ENCODE peak calls at places on chromosomes 16 and 17, in six cellular contexts. One of them, this sample, is unnamed.

GRCh38 chr16:10669791-10670190 is 24.9 kb downstream of the TEKT5 start:
- DNase-seq in aorta: no peak
- DNase-seq in ovary: no peak
- DNase-seq in mammary epithelial cell: no peak
- DNase-seq in effector memory CD4-positive, alpha-beta T cell: no peak
- DNase-seq in IMR-90: no peak
- DNase-seq in this sample: no peak

GRCh38 chr17:45235071-45236001 is 13.7 kb downstream of the FMNL1 start:
- DNase-seq in mammary epithelial cell: peak; percentile 41
- DNase-seq in IMR-90: peak; percentile 77
- DNase-seq in ovary: peak; percentile 61
- DNase-seq in aorta: peak; percentile 85
- DNase-seq in effector memory CD4-positive, alpha-beta T cell: peak; percentile 69
- DNase-seq in this sample: peak; percentile 68

GRCh38 chr16:66476328-66477027 is 49.4 kb downstream of the BEAN1 start:
- DNase-seq in IMR-90: no peak
- DNase-seq in effector memory CD4-positive, alpha-beta T cell: peak; percentile 20
- DNase-seq in mammary epithelial cell: no peak
- DNase-seq in aorta: no peak
- DNase-seq in ovary: no peak
- DNase-seq in this sample: peak; percentile 31

GRCh38 chr17:19897901-19898300 is 30.2 kb upstream of the ULK2 start:
- DNase-seq in effector memory CD4-positive, alpha-beta T cell: no peak
- DNase-seq in IMR-90: peak; percentile 90
- DNase-seq in mammary epithelial cell: peak; percentile 61
- DNase-seq in aorta: no peak
- DNase-seq in ovary: no peak
- DNase-seq in this sample: no peak

GRCh38 chr17:19686400-19687090 is 29.8 kb downstream of the SLC47A2 start:
- DNase-seq in ovary: no peak
- DNase-seq in mammary epithelial cell: no peak
- DNase-seq in aorta: no peak
- DNase-seq in IMR-90: no peak
- DNase-seq in effector memory CD4-positive, alpha-beta T cell: no peak
- DNase-seq in this sample: no peak

GRCh38 chr16:2591476-2592240 is 53.8 kb downstream of the PDPK1 start:
- DNase-seq in mammary epithelial cell: no peak
- DNase-seq in aorta: peak; percentile 30
- DNase-seq in IMR-90: no peak
- DNase-seq in ovary: no peak
- DNase-seq in effector memory CD4-positive, alpha-beta T cell: no peak
- DNase-seq in this sample: no peak

GRCh38 chr17:67608691-67609090 is 109.0 kb upstream of the NOL11 start:
- DNase-seq in mammary epithelial cell: peak; percentile 94
- DNase-seq in IMR-90: peak; percentile 91
- DNase-seq in effector memory CD4-positive, alpha-beta T cell: no peak
- DNase-seq in ovary: no peak
- DNase-seq in aorta: no peak
- DNase-seq in this sample: no peak

GRCh38 chr17:57035971-57036481 is 49.0 kb upstream of the AKAP1 start:
- DNase-seq in aorta: no peak
- DNase-seq in IMR-90: no peak
- DNase-seq in mammary epithelial cell: peak; percentile 12
- DNase-seq in ovary: no peak
- DNase-seq in effector memory CD4-positive, alpha-beta T cell: no peak
- DNase-seq in this sample: peak; percentile 98

DNA sequence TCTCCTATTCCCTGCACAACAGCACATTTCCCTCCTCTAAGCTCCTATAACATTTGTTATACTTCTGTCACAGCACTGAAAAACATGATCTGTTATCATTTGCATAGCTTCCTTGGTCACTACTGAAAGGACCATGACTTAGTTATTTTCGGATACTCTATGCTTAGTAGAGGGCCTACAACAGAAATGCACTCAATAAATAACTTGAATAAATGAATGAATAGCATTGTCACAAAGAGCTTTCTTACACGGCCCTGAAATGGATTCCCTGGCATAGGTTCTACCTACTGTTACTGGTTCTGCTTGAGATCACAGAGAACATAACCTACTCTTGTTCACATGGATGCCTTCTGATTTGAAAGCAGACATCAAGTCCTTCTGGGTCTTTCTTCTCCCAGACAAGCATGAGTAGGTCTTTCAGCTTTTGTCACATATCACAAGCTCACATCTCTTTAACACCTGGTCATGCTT is 41.6 kb downstream of the MYO1D start:
- DNase-seq in ovary: no peak
- DNase-seq in IMR-90: no peak
- DNase-seq in effector memory CD4-positive, alpha-beta T cell: no peak
- DNase-seq in mammary epithelial cell: no peak
- DNase-seq in aorta: no peak
- DNase-seq in this sample: no peak
- H3K27ac ChIP-seq in ovary: no peak overlapping the region
- H3K27ac ChIP-seq in IMR-90: no peak overlapping the region
- H3K27ac ChIP-seq in effector memory CD4-positive, alpha-beta T cell: no peak overlapping the region
- H3K27ac ChIP-seq in mammary epithelial cell: no peak overlapping the region
- H3K27ac ChIP-seq in aorta: no peak overlapping the region
- H3K27ac ChIP-seq in this sample: no peak overlapping the region

GRCh38 chr16:50440531-50440930 is 71.7 kb upstream of the BRD7 start:
- DNase-seq in aorta: no peak
- DNase-seq in mammary epithelial cell: no peak
- DNase-seq in effector memory CD4-positive, alpha-beta T cell: no peak
- DNase-seq in ovary: no peak
- DNase-seq in IMR-90: no peak
- DNase-seq in this sample: no peak

GRCh38 chr16:50430076-50430475 is 61.3 kb upstream of the BRD7 start:
- DNase-seq in mammary epithelial cell: no peak
- DNase-seq in IMR-90: no peak
- DNase-seq in aorta: no peak
- DNase-seq in effector memory CD4-positive, alpha-beta T cell: no peak
- DNase-seq in ovary: no peak
- DNase-seq in this sample: no peak

GRCh38 chr16:50436271-50436670 is 67.5 kb upstream of the BRD7 start:
- DNase-seq in IMR-90: no peak
- DNase-seq in aorta: no peak
- DNase-seq in effector memory CD4-positive, alpha-beta T cell: no peak
- DNase-seq in ovary: no peak
- DNase-seq in mammary epithelial cell: no peak
- DNase-seq in this sample: no peak

GRCh38 chr16:50438041-50438437 is 69.3 kb upstream of the BRD7 start:
- DNase-seq in IMR-90: no peak
- DNase-seq in aorta: no peak
- DNase-seq in effector memory CD4-positive, alpha-beta T cell: no peak
- DNase-seq in ovary: no peak
- DNase-seq in mammary epithelial cell: no peak
- DNase-seq in this sample: no peak

DNA sequence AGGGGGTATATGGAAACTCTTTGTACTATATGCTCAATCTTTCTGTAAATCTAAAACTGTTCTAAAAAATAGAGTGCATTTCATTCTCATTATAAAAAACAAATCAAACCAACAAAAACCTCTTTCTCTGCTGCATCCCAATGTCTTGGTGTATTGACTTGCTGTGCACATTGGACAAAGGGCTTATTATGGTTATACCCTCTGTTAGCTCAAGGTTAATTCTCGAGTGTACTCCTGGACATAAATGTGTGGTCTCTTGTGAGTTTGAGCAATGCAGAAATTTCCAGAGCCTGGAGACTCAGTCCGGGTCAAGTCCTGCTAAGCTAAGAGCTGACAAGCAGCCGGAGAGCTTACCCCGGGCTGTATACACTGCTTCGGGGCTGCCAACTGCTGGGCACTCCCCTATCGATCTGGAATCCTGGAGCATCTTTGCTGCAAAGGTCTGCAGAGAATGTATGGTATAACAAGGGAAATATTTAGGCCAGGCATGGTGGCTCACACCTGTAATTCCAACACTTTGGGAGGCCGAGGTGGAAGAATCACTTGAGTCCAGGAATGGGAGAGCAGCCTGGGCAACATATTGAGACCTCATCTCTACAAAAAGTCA is 66.2 kb upstream of the BRD7 start:
- DNase-seq in mammary epithelial cell: no peak
- DNase-seq in ovary: no peak
- DNase-seq in effector memory CD4-positive, alpha-beta T cell: no peak
- DNase-seq in aorta: no peak
- DNase-seq in IMR-90: no peak
- DNase-seq in this sample: no peak
- H3K27me3 ChIP-seq in mammary epithelial cell: no peaks in the 10 kb centered on the region
- H3K27me3 ChIP-seq in ovary: no peaks in the 10 kb centered on the region
- H3K27me3 ChIP-seq in effector memory CD4-positive, alpha-beta T cell: peaks cover 2% of the 10 kb centered on the region
- H3K27me3 ChIP-seq in aorta: no peaks in the 10 kb centered on the region
- H3K27me3 ChIP-seq in IMR-90: no peaks in the 10 kb centered on the region
- H3K27me3 ChIP-seq in this sample: no peaks in the 10 kb centered on the region

GRCh38 chr17:48565024-48565558 is 13.1 kb downstream of the HOXB4 start:
- DNase-seq in effector memory CD4-positive, alpha-beta T cell: no peak
- DNase-seq in IMR-90: no peak
- DNase-seq in aorta: no peak
- DNase-seq in ovary: no peak
- DNase-seq in mammary epithelial cell: no peak
- DNase-seq in this sample: no peak
- H3K4me3 ChIP-seq in effector memory CD4-positive, alpha-beta T cell: no peak overlapping the region
- H3K4me3 ChIP-seq in IMR-90: peak overlapping the region; percentile 46
- H3K4me3 ChIP-seq in aorta: peak overlapping the region; percentile 60
- H3K4me3 ChIP-seq in ovary: no peak overlapping the region
- H3K4me3 ChIP-seq in mammary epithelial cell: no peak overlapping the region
- H3K4me3 ChIP-seq in this sample: no peak overlapping the region

DNA sequence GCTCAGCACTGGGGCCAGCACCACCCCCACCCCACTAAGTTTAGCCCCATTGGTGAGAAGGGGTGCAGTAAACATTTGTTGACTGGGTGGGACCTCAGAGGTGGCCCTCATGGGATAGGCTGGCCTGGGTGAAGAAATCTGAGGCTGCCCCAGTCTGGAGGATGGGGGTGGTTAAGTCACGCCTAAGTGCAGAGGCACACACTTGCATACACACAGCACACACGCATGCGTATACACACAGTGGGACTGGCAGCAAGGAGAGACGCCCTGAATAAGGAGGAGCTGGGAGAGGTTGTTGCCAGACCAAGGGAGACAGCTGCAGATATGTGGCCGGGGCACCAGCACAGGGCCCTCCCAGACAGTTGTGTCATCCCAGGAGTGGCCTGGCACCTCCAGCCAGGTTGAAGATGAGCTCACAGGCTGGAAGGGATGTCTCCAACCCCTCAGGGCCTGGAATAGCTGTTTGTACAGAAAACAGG is 3.0 kb upstream of the BCAR1 start:
- DNase-seq in IMR-90: peak; percentile 88
- DNase-seq in mammary epithelial cell: peak; percentile 86
- DNase-seq in ovary: no peak
- DNase-seq in aorta: peak; percentile 56
- DNase-seq in effector memory CD4-positive, alpha-beta T cell: no peak
- DNase-seq in this sample: peak; percentile 35
- H3K27ac ChIP-seq in IMR-90: peak overlapping the region; percentile 98
- H3K27ac ChIP-seq in mammary epithelial cell: no peak overlapping the region
- H3K27ac ChIP-seq in ovary: no peak overlapping the region
- H3K27ac ChIP-seq in aorta: no peak overlapping the region
- H3K27ac ChIP-seq in effector memory CD4-positive, alpha-beta T cell: no peak overlapping the region
- H3K27ac ChIP-seq in this sample: no peak overlapping the region

GRCh38 chr16:28014851-28015250 is 48.7 kb downstream of the GSG1L start:
- DNase-seq in ovary: no peak
- DNase-seq in aorta: no peak
- DNase-seq in IMR-90: no peak
- DNase-seq in effector memory CD4-positive, alpha-beta T cell: no peak
- DNase-seq in mammary epithelial cell: no peak
- DNase-seq in this sample: no peak
- H3K27me3 ChIP-seq in ovary: no peaks in the 10 kb centered on the region
- H3K27me3 ChIP-seq in aorta: no peaks in the 10 kb centered on the region
- H3K27me3 ChIP-seq in IMR-90: peaks cover 8% of the 10 kb centered on the region
- H3K27me3 ChIP-seq in effector memory CD4-positive, alpha-beta T cell: no peaks in the 10 kb centered on the region
- H3K27me3 ChIP-seq in mammary epithelial cell: no peaks in the 10 kb centered on the region
- H3K27me3 ChIP-seq in this sample: no peaks in the 10 kb centered on the region

GRCh38 chr17:78922876-78923498 is 2.2 kb downstream of the TIMP2 start:
- DNase-seq in IMR-90: no peak
- DNase-seq in aorta: no peak
- DNase-seq in ovary: peak; percentile 19
- DNase-seq in mammary epithelial cell: no peak
- DNase-seq in effector memory CD4-positive, alpha-beta T cell: no peak
- DNase-seq in this sample: no peak

GRCh38 chr17:78924481-78925151 is 571 bp downstream of the TIMP2 start:
- DNase-seq in IMR-90: no peak
- DNase-seq in effector memory CD4-positive, alpha-beta T cell: no peak
- DNase-seq in mammary epithelial cell: no peak
- DNase-seq in aorta: peak; percentile 72
- DNase-seq in ovary: peak; percentile 68
- DNase-seq in this sample: no peak

GRCh38 chr17:78923660-78924453 is 1.3 kb downstream of the TIMP2 start:
- DNase-seq in effector memory CD4-positive, alpha-beta T cell: peak; percentile 47
- DNase-seq in IMR-90: no peak
- DNase-seq in mammary epithelial cell: peak; percentile 81
- DNase-seq in aorta: peak; percentile 80
- DNase-seq in ovary: peak; percentile 59
- DNase-seq in this sample: peak; percentile 89

GRCh38 chr17:78925662-78926555 is 722 bp upstream of the TIMP2 start:
- DNase-seq in effector memory CD4-positive, alpha-beta T cell: no peak
- DNase-seq in IMR-90: peak; percentile 87
- DNase-seq in ovary: peak; percentile 90
- DNase-seq in aorta: peak; percentile 94
- DNase-seq in mammary epithelial cell: no peak
- DNase-seq in this sample: no peak

GRCh38 chr17:78925234-78925633 is at the start of gene TIMP2:
- DNase-seq in effector memory CD4-positive, alpha-beta T cell: peak; percentile 54
- DNase-seq in ovary: peak; percentile 97
- DNase-seq in IMR-90: peak; percentile 83
- DNase-seq in aorta: peak; percentile 96
- DNase-seq in mammary epithelial cell: no peak
- DNase-seq in this sample: peak; percentile 64
- H3K4me3 ChIP-seq in effector memory CD4-positive, alpha-beta T cell: peak within 1 kb of the TSS; percentile 55
- H3K4me3 ChIP-seq in ovary: peak within 1 kb of the TSS; percentile 82
- H3K4me3 ChIP-seq in IMR-90: peak within 1 kb of the TSS; percentile 89
- H3K4me3 ChIP-seq in aorta: peak within 1 kb of the TSS; percentile 91
- H3K4me3 ChIP-seq in mammary epithelial cell: peak within 1 kb of the TSS; percentile 49
- H3K4me3 ChIP-seq in this sample: peak within 1 kb of the TSS; percentile 79

GRCh38 chr16:86321491-86321890 is 188.8 kb upstream of the FOXF1 start:
- DNase-seq in IMR-90: no peak
- DNase-seq in mammary epithelial cell: no peak
- DNase-seq in effector memory CD4-positive, alpha-beta T cell: no peak
- DNase-seq in aorta: no peak
- DNase-seq in ovary: no peak
- DNase-seq in this sample: no peak

GRCh38 chr16:86324320-86324719 is 186.0 kb upstream of the FOXF1 start:
- DNase-seq in mammary epithelial cell: no peak
- DNase-seq in effector memory CD4-positive, alpha-beta T cell: no peak
- DNase-seq in aorta: peak; percentile 32
- DNase-seq in ovary: no peak
- DNase-seq in IMR-90: no peak
- DNase-seq in this sample: no peak

GRCh38 chr16:86325360-86325759 is 185.0 kb upstream of the FOXF1 start:
- DNase-seq in aorta: no peak
- DNase-seq in effector memory CD4-positive, alpha-beta T cell: no peak
- DNase-seq in IMR-90: no peak
- DNase-seq in ovary: no peak
- DNase-seq in mammary epithelial cell: no peak
- DNase-seq in this sample: no peak

GRCh38 chr16:86322283-86322682 is 188.0 kb upstream of the FOXF1 start:
- DNase-seq in aorta: no peak
- DNase-seq in IMR-90: no peak
- DNase-seq in effector memory CD4-positive, alpha-beta T cell: no peak
- DNase-seq in mammary epithelial cell: no peak
- DNase-seq in ovary: no peak
- DNase-seq in this sample: no peak

GRCh38 chr16:86322840-86323239 is 187.5 kb upstream of the FOXF1 start:
- DNase-seq in effector memory CD4-positive, alpha-beta T cell: no peak
- DNase-seq in ovary: no peak
- DNase-seq in IMR-90: no peak
- DNase-seq in aorta: peak; percentile 38
- DNase-seq in mammary epithelial cell: no peak
- DNase-seq in this sample: no peak
- H3K27ac ChIP-seq in effector memory CD4-positive, alpha-beta T cell: no peak overlapping the region
- H3K27ac ChIP-seq in ovary: no peak overlapping the region
- H3K27ac ChIP-seq in IMR-90: no peak overlapping the region
- H3K27ac ChIP-seq in aorta: no peak overlapping the region
- H3K27ac ChIP-seq in mammary epithelial cell: no peak overlapping the region
- H3K27ac ChIP-seq in this sample: no peak overlapping the region

This sample was measured in small intestine.